ENCODE peak calls at places on chromosome 11, in five cellular contexts. V, H, J, A and N are unnamed samples.
A peak's percentile ranks its signal among the peaks of the same experiment; 100 is the strongest.

GRCh38 chr11:72812604-72812967 is 1.6 kb upstream of the ATG16L2 start:
- DNase-seq in V (no peak), H (peak; percentile 60), J (no peak), A (no peak), N (peak; percentile 40)

GRCh38 chr11:95853138-95853537 is 62.8 kb downstream of the CEP57 start:
- DNase-seq in V (no peak), H (no peak), J (no peak), A (no peak), N (no peak)

GRCh38 chr11:130464289-130464812 is 15.9 kb downstream of the ADAMTS15 start:
- DNase-seq in V (no peak), H (no peak), J (no peak), A (no peak), N (no peak)

GRCh38 chr11:129569007-129569406 is 193.4 kb downstream of the BARX2 start:
- DNase-seq in V (no peak), H (no peak), J (no peak), A (no peak), N (no peak)

GRCh38 chr11:69383946-69384547 is 90.1 kb downstream of the MYEOV start:
- DNase-seq in V (no peak), H (no peak), J (no peak), A (no peak), N (no peak)

GRCh38 chr11:107824668-107825369 is 33.8 kb downstream of the SLC35F2 start:
- DNase-seq in V (no peak), H (no peak), J (no peak), A (no peak), N (no peak)

GRCh38 chr11:72741429-72741833 is 10.8 kb downstream of the ARAP1 start:
- DNase-seq in V (no peak), H (peak; percentile 73), J (no peak), A (no peak), N (peak; percentile 37)

GRCh38 chr11:65786786-65787636 is at the start of gene OVOL1:
- DNase-seq in V (no peak), H (peak; percentile 87), J (peak; percentile 27), A (no peak), N (no peak)

GRCh38 chr11:46064221-46064620 is 57.0 kb downstream of the PHF21A start:
- DNase-seq in V (no peak), H (no peak), J (no peak), A (no peak), N (no peak)

GRCh38 chr11:11567862-11568650 is 53.7 kb downstream of the GALNT18 start:
- DNase-seq in V (no peak), H (no peak), J (no peak), A (no peak), N (no peak)

GRCh38 chr11:116199182-116199581 is 573.6 kb downstream of the BUD13 start:
- DNase-seq in V (no peak), H (no peak), J (no peak), A (no peak), N (no peak)

GRCh38 chr11:65625628-65626342 is 10.2 kb downstream of the PCNX3 start:
- DNase-seq in V (no peak), H (no peak), J (peak; percentile 68), A (no peak), N (peak; percentile 55)

GRCh38 chr11:45110562-45110961 is 35.9 kb upstream of the PRDM11 start:
- DNase-seq in V (no peak), H (peak; percentile 49), J (peak; percentile 73), A (peak; percentile 69), N (peak; percentile 74)

GRCh38 chr11:21810650-21811049 is 382.2 kb upstream of the ANO5 start:
- DNase-seq in V (no peak), H (no peak), J (no peak), A (no peak), N (no peak)

GRCh38 chr11:63639195-63639832 is 25.1 kb upstream of the PLAAT3 start:
- DNase-seq in V (no peak), H (no peak), J (no peak), A (peak; percentile 44), N (peak; percentile 25)

GRCh38 chr11:10302294-10302743 is 2.6 kb upstream of the ADM start:
- DNase-seq in V (no peak), H (peak; percentile 56), J (no peak), A (no peak), N (no peak)

GRCh38 chr11:65148657-65149056 is 14.3 kb upstream of the SYVN1 start:
- DNase-seq in V (no peak), H (no peak), J (no peak), A (no peak), N (no peak)

GRCh38 chr11:1755344-1756023 is 5.1 kb upstream of the IFITM10 start:
- DNase-seq in V (no peak), H (no peak), J (peak; percentile 51), A (no peak), N (no peak)

GRCh38 chr11:17389205-17389956 is 922 bp upstream of the KCNJ11 start:
- DNase-seq in V (no peak), H (peak; percentile 53), J (peak; percentile 87), A (peak; percentile 83), N (peak; percentile 87)

GRCh38 chr11:133966924-133967598 is 10.3 kb upstream of the IGSF9B start:
- DNase-seq in V (no peak), H (no peak), J (peak; percentile 64), A (no peak), N (no peak)

GRCh38 chr11:7599209-7599608 is 74.1 kb downstream of the CYB5R2 start:
- DNase-seq in V (no peak), H (no peak), J (no peak), A (no peak), N (no peak)

GRCh38 chr11:57643802-57644201 is 5.9 kb downstream of the YPEL4 start:
- DNase-seq in V (no peak), H (no peak), J (no peak), A (no peak), N (no peak)

GRCh38 chr11:312092-312816 is 1.6 kb upstream of the IFITM1 start:
- DNase-seq in V (no peak), H (no peak), J (peak; percentile 33), A (no peak), N (no peak)

GRCh38 chr11:1829039-1829820 is 5.6 kb upstream of the SYT8 start:
- DNase-seq in V (no peak), H (peak; percentile 78), J (no peak), A (no peak), N (no peak)

GRCh38 chr11:127567237-127567932 is 566.8 kb upstream of the KIRREL3 start:
- DNase-seq in V (no peak), H (no peak), J (no peak), A (no peak), N (no peak)

GRCh38 chr11:67261635-67261941 is 4.7 kb upstream of the GRK2 start:
- DNase-seq in V (no peak), H (no peak), J (no peak), A (no peak), N (no peak)
- H3K4me1 ChIP-seq in V (peaks cover 53% of the 10 kb centered on the region), H (peaks cover 24% of the 10 kb centered on the region), J (peaks cover 14% of the 10 kb centered on the region), A (peaks cover 22% of the 10 kb centered on the region), N (peaks cover 41% of the 10 kb centered on the region)

DNA sequence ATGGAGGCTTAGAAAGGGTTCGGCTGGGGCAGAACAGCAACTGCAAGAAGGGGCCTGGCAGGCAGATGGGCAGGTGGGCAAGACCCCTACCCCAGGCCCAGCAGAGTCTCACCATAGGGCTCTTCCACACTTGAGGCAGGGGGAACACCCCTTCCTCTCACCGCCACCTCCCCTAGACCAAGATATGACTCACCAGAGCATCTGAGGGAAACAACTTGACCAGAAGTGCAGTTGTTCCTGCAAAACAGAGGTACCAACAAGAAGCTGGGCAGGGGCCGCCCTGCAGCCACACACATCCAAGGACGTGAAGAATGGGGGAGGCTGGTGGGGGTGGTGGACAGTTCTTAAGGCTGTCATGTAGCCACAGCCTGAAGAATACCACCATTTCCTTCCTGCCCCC is 10.9 kb downstream of the TMPRSS5 start:
- DNase-seq in V (no peak), H (no peak), J (no peak), A (no peak), N (no peak)
- H3K4me1 ChIP-seq in V (no peaks in the 10 kb centered on the region), H (peaks cover 10% of the 10 kb centered on the region), J (no peaks in the 10 kb centered on the region), A (no peaks in the 10 kb centered on the region), N (no peaks in the 10 kb centered on the region)

DNA sequence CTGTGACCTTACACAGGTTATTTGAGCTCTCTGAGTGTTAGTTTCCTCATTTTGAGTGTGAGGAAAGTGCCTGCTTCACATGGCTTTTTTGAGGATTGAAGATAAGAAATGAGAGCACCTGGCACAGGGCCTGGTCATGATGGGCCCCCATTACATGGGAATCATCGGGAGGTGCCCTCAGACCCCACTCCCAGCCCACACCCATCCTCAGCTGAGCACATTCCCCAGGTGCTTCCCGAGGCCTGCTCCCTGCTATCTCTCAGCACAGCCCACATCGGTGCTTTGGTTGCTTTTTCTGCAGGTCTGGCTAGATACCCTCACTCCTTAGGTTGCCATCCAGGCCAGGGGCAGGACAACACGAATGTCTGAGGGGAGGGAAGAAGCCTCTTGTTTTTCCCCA is 16.6 kb downstream of the DGAT2 start:
- DNase-seq in V (no peak), H (no peak), J (no peak), A (no peak), N (no peak)
- H3K4me1 ChIP-seq in V (no peaks in the 10 kb centered on the region), H (peaks cover 33% of the 10 kb centered on the region), J (no peaks in the 10 kb centered on the region), A (no peaks in the 10 kb centered on the region), N (no peaks in the 10 kb centered on the region)

GRCh38 chr11:32326522-32326921 is 108.8 kb downstream of the WT1 start:
- DNase-seq in V (no peak), H (no peak), J (no peak), A (no peak), N (no peak)

GRCh38 chr11:32331098-32331497 is 104.2 kb downstream of the WT1 start:
- DNase-seq in V (no peak), H (no peak), J (no peak), A (no peak), N (no peak)

GRCh38 chr11:32325725-32326124 is 109.6 kb downstream of the WT1 start:
- DNase-seq in V (no peak), H (no peak), J (no peak), A (no peak), N (no peak)

GRCh38 chr11:32325187-32325586 is 110.2 kb downstream of the WT1 start:
- DNase-seq in V (no peak), H (no peak), J (no peak), A (no peak), N (no peak)

GRCh38 chr11:32328392-32328791 is 106.9 kb downstream of the WT1 start:
- DNase-seq in V (no peak), H (no peak), J (no peak), A (no peak), N (no peak)
- H3K4me1 ChIP-seq in V (no peaks in the 10 kb centered on the region), H (no peaks in the 10 kb centered on the region), J (peaks cover 4% of the 10 kb centered on the region), A (no peaks in the 10 kb centered on the region), N (no peaks in the 10 kb centered on the region)

DNA sequence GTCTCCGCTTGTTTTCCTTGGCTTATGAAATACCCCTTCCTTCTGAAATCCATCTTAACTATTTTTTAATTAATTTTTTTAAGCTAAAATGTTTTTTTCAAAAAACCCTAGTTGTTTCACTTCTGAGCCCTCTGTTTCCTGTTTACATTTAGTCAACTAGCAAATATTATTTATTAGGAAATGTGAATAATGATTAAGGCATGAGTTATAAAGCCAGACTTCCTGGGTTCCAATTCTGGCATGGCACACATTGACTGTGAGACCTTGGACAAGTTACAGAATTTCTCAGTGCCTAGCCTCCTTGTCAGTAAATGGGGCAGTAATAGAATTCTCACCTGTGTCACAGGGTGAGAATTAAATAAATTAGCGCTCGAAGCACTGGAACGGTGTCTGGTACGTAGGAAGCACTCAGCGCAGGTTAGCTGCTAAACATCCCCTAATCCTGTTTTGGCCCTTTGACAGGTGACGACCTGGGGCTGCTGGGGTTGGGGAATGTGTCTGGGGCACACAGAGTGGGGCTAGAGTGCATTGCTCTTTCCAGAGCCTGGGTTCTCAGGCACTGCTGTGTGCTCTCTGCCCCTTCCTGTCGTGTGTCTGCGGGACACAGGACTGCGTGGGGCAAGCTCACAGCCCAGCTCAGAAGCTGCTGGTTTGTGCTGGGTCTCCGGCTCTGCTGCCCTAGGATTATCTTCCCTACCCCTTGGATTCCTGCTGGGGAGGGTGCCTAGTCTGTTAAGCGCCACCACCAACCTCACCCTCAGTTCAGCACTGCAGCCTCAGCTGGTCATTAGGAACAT is 13.1 kb downstream of the PANX1 start:
- DNase-seq in V (no peak), H (no peak), J (no peak), A (no peak), N (no peak)
- H3K4me1 ChIP-seq in V (peaks cover 15% of the 10 kb centered on the region), H (peaks cover 67% of the 10 kb centered on the region), J (no peaks in the 10 kb centered on the region), A (no peaks in the 10 kb centered on the region), N (no peaks in the 10 kb centered on the region)